ENCODE peak calls at places on chromosomes 6 and 20, in six cellular contexts. One of them, this sample, is unnamed.

GRCh38 chr6:126052485-126052884 is 66.1 kb downstream of the TRMT11 start:
- DNase-seq in IMR-90: no peak
- DNase-seq in trophoblast cell: no peak
- DNase-seq in H1: no peak
- DNase-seq in H9: no peak
- DNase-seq in mesenchymal stem cell: no peak
- DNase-seq in this sample: no peak

GRCh38 chr20:59284470-59284869 is 15.9 kb upstream of the EDN3 start:
- DNase-seq in IMR-90: no peak
- DNase-seq in H9: no peak
- DNase-seq in H1: no peak
- DNase-seq in mesenchymal stem cell: no peak
- DNase-seq in trophoblast cell: no peak
- DNase-seq in this sample: no peak

GRCh38 chr20:44714701-44715494 is at the start of gene CCN5:
- DNase-seq in mesenchymal stem cell: peak; percentile 66
- DNase-seq in H1: no peak
- DNase-seq in trophoblast cell: no peak
- DNase-seq in H9: no peak
- DNase-seq in IMR-90: peak; percentile 64
- DNase-seq in this sample: no peak

GRCh38 chr6:106547556-106547955 is 81.7 kb downstream of the RTN4IP1 start:
- DNase-seq in trophoblast cell: no peak
- DNase-seq in H1: no peak
- DNase-seq in mesenchymal stem cell: no peak
- DNase-seq in IMR-90: no peak
- DNase-seq in H9: no peak
- DNase-seq in this sample: no peak

GRCh38 chr6:121382467-121383121 is 48.3 kb upstream of the TBC1D32 start:
- DNase-seq in mesenchymal stem cell: no peak
- DNase-seq in H9: no peak
- DNase-seq in H1: no peak
- DNase-seq in trophoblast cell: no peak
- DNase-seq in IMR-90: no peak
- DNase-seq in this sample: no peak

GRCh38 chr20:34515484-34516037 is 661 bp upstream of the DYNLRB1 start:
- DNase-seq in trophoblast cell: peak; percentile 78
- DNase-seq in H9: peak; percentile 92
- DNase-seq in mesenchymal stem cell: peak; percentile 65
- DNase-seq in H1: peak; percentile 67
- DNase-seq in IMR-90: peak; percentile 47
- DNase-seq in this sample: peak; percentile 46

GRCh38 chr6:79440590-79440989 is 96.6 kb downstream of the LCA5 start:
- DNase-seq in H1: no peak
- DNase-seq in IMR-90: no peak
- DNase-seq in mesenchymal stem cell: no peak
- DNase-seq in H9: no peak
- DNase-seq in trophoblast cell: no peak
- DNase-seq in this sample: no peak

GRCh38 chr20:59669451-59669850 is 65.1 kb downstream of the PHACTR3 start:
- DNase-seq in trophoblast cell: no peak
- DNase-seq in H1: no peak
- DNase-seq in H9: no peak
- DNase-seq in mesenchymal stem cell: no peak
- DNase-seq in IMR-90: no peak
- DNase-seq in this sample: no peak

GRCh38 chr6:117145940-117146339 is 119.4 kb upstream of the VGLL2 start:
- DNase-seq in IMR-90: no peak
- DNase-seq in H9: no peak
- DNase-seq in mesenchymal stem cell: no peak
- DNase-seq in H1: no peak
- DNase-seq in trophoblast cell: no peak
- DNase-seq in this sample: no peak
- H3K14ac ChIP-seq in IMR-90: no peak overlapping the region
- H3K14ac ChIP-seq in H9: no peak overlapping the region
- H3K14ac ChIP-seq in mesenchymal stem cell: no peak overlapping the region
- H3K14ac ChIP-seq in H1: no peak overlapping the region
- H3K14ac ChIP-seq in trophoblast cell: no peak overlapping the region
- H3K14ac ChIP-seq in this sample: no peak overlapping the region

GRCh38 chr6:115363379-115363778 is 697.3 kb downstream of the FRK start:
- DNase-seq in mesenchymal stem cell: no peak
- DNase-seq in trophoblast cell: no peak
- DNase-seq in H9: no peak
- DNase-seq in IMR-90: no peak
- DNase-seq in H1: no peak
- DNase-seq in this sample: no peak

GRCh38 chr6:115356371-115356770 is 704.3 kb downstream of the FRK start:
- DNase-seq in trophoblast cell: no peak
- DNase-seq in H9: no peak
- DNase-seq in mesenchymal stem cell: no peak
- DNase-seq in IMR-90: no peak
- DNase-seq in H1: no peak
- DNase-seq in this sample: no peak

GRCh38 chr6:115362234-115362633 is 698.5 kb downstream of the FRK start:
- DNase-seq in trophoblast cell: no peak
- DNase-seq in H1: no peak
- DNase-seq in H9: no peak
- DNase-seq in mesenchymal stem cell: no peak
- DNase-seq in IMR-90: no peak
- DNase-seq in this sample: no peak

GRCh38 chr6:115360602-115361325 is 699.9 kb downstream of the FRK start:
- DNase-seq in trophoblast cell: no peak
- DNase-seq in IMR-90: no peak
- DNase-seq in mesenchymal stem cell: no peak
- DNase-seq in H9: no peak
- DNase-seq in H1: no peak
- DNase-seq in this sample: no peak

GRCh38 chr6:115358616-115359015 is 702.1 kb downstream of the FRK start:
- DNase-seq in IMR-90: no peak
- DNase-seq in mesenchymal stem cell: no peak
- DNase-seq in H1: no peak
- DNase-seq in H9: no peak
- DNase-seq in trophoblast cell: no peak
- DNase-seq in this sample: no peak
- H3K4me1 ChIP-seq in IMR-90: no peaks in the 10 kb centered on the region
- H3K4me1 ChIP-seq in mesenchymal stem cell: no peaks in the 10 kb centered on the region
- H3K4me1 ChIP-seq in H1: no peaks in the 10 kb centered on the region
- H3K4me1 ChIP-seq in H9: no peaks in the 10 kb centered on the region
- H3K4me1 ChIP-seq in trophoblast cell: no peaks in the 10 kb centered on the region
- H3K4me1 ChIP-seq in this sample: no peaks in the 10 kb centered on the region

DNA sequence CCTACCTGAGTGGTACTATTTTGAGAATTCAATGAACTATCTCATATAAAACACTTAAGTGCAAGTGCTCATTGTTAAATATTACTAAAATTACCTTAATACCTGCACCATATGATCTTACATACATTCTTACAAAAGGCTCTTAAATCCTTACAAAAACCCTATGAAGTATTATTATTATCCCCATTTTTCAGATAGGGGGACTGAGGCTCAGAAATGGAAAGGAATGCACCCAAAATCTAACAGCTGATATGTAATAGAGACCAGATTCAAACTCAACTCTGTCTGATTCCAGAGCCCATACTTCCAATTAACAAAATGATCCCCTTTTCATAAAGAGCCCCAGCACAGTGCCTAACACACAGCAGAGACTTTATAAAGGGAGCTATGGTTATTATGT is 17.5 kb downstream of the BCL2L1 start:
- DNase-seq in mesenchymal stem cell: no peak
- DNase-seq in H9: no peak
- DNase-seq in IMR-90: no peak
- DNase-seq in H1: no peak
- DNase-seq in trophoblast cell: no peak
- DNase-seq in this sample: no peak
- H3K14ac ChIP-seq in mesenchymal stem cell: no peak overlapping the region
- H3K14ac ChIP-seq in H9: no peak overlapping the region
- H3K14ac ChIP-seq in IMR-90: peak overlapping the region; percentile 4
- H3K14ac ChIP-seq in H1: no peak overlapping the region
- H3K14ac ChIP-seq in trophoblast cell: no peak overlapping the region
- H3K14ac ChIP-seq in this sample: no peak overlapping the region

GRCh38 chr20:64220891-64221527 is 34.5 kb upstream of the PCMTD2 start:
- DNase-seq in H1: no peak
- DNase-seq in mesenchymal stem cell: no peak
- DNase-seq in IMR-90: no peak
- DNase-seq in trophoblast cell: no peak
- DNase-seq in H9: no peak
- DNase-seq in this sample: no peak

GRCh38 chr20:64217539-64217938 is 38.0 kb upstream of the PCMTD2 start:
- DNase-seq in mesenchymal stem cell: no peak
- DNase-seq in IMR-90: no peak
- DNase-seq in H9: no peak
- DNase-seq in H1: no peak
- DNase-seq in trophoblast cell: no peak
- DNase-seq in this sample: no peak

GRCh38 chr20:64220420-64220819 is 35.1 kb upstream of the PCMTD2 start:
- DNase-seq in H1: no peak
- DNase-seq in mesenchymal stem cell: no peak
- DNase-seq in H9: no peak
- DNase-seq in trophoblast cell: no peak
- DNase-seq in IMR-90: no peak
- DNase-seq in this sample: no peak

GRCh38 chr20:64219730-64220129 is 35.8 kb upstream of the PCMTD2 start:
- DNase-seq in IMR-90: no peak
- DNase-seq in mesenchymal stem cell: no peak
- DNase-seq in H1: no peak
- DNase-seq in trophoblast cell: no peak
- DNase-seq in H9: peak; percentile 43
- DNase-seq in this sample: no peak

GRCh38 chr20:64219202-64219601 is 36.3 kb upstream of the PCMTD2 start:
- DNase-seq in trophoblast cell: no peak
- DNase-seq in IMR-90: no peak
- DNase-seq in mesenchymal stem cell: no peak
- DNase-seq in H9: no peak
- DNase-seq in H1: no peak
- DNase-seq in this sample: no peak
- H3K4me1 ChIP-seq in trophoblast cell: peaks cover 4% of the 10 kb centered on the region
- H3K4me1 ChIP-seq in IMR-90: peaks cover 18% of the 10 kb centered on the region
- H3K4me1 ChIP-seq in mesenchymal stem cell: peaks cover 33% of the 10 kb centered on the region
- H3K4me1 ChIP-seq in H9: peaks cover 3% of the 10 kb centered on the region
- H3K4me1 ChIP-seq in H1: peaks cover 12% of the 10 kb centered on the region
- H3K4me1 ChIP-seq in this sample: peaks cover 22% of the 10 kb centered on the region

GRCh38 chr6:29731281-29731680 is 8.0 kb downstream of the HLA-F start:
- DNase-seq in trophoblast cell: no peak
- DNase-seq in H1: no peak
- DNase-seq in H9: no peak
- DNase-seq in mesenchymal stem cell: no peak
- DNase-seq in IMR-90: no peak
- DNase-seq in this sample: no peak
- H3K14ac ChIP-seq in trophoblast cell: no peak overlapping the region
- H3K14ac ChIP-seq in H1: no peak overlapping the region
- H3K14ac ChIP-seq in H9: no peak overlapping the region
- H3K14ac ChIP-seq in mesenchymal stem cell: no peak overlapping the region
- H3K14ac ChIP-seq in IMR-90: no peak overlapping the region
- H3K14ac ChIP-seq in this sample: no peak overlapping the region

DNA sequence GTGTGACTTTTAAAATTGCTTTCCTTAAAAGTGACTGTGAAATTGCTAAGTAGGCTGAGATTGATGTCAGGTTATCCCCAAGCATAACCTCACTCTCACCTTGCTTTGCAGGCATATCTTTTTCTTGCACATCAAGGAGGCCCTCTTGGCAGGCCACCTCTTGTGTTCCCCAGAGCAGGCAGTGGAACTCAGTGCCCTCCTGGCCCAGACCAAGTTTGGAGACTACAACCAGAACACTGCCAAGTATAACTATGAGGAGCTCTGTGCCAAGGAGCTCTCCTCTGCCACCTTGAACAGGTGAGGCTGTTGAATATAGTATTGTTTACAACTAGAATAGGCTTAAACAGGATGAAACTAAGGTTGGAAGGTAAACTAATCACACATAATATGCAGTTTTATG is 12.6 kb downstream of the MYLIP start:
- DNase-seq in trophoblast cell: no peak
- DNase-seq in mesenchymal stem cell: no peak
- DNase-seq in H1: no peak
- DNase-seq in IMR-90: no peak
- DNase-seq in H9: no peak
- DNase-seq in this sample: no peak
- H3K4me1 ChIP-seq in trophoblast cell: no peaks in the 10 kb centered on the region
- H3K4me1 ChIP-seq in mesenchymal stem cell: peaks cover 7% of the 10 kb centered on the region
- H3K4me1 ChIP-seq in H1: no peaks in the 10 kb centered on the region
- H3K4me1 ChIP-seq in IMR-90: no peaks in the 10 kb centered on the region
- H3K4me1 ChIP-seq in H9: peaks cover 7% of the 10 kb centered on the region
- H3K4me1 ChIP-seq in this sample: no peaks in the 10 kb centered on the region

GRCh38 chr6:169779092-169779815 is 27.8 kb downstream of the ERMARD start:
- DNase-seq in H1: no peak
- DNase-seq in trophoblast cell: peak; percentile 57
- DNase-seq in IMR-90: no peak
- DNase-seq in H9: peak; percentile 10
- DNase-seq in mesenchymal stem cell: no peak
- DNase-seq in this sample: no peak
- H3K14ac ChIP-seq in H1: no peak overlapping the region
- H3K14ac ChIP-seq in trophoblast cell: no peak overlapping the region
- H3K14ac ChIP-seq in IMR-90: no peak overlapping the region
- H3K14ac ChIP-seq in H9: no peak overlapping the region
- H3K14ac ChIP-seq in mesenchymal stem cell: no peak overlapping the region
- H3K14ac ChIP-seq in this sample: no peak overlapping the region

GRCh38 chr6:20200761-20201160 is 11.5 kb downstream of the MBOAT1 start:
- DNase-seq in H1: no peak
- DNase-seq in trophoblast cell: no peak
- DNase-seq in mesenchymal stem cell: peak; percentile 35
- DNase-seq in H9: no peak
- DNase-seq in IMR-90: no peak
- DNase-seq in this sample: no peak

GRCh38 chr6:20203561-20204528 is 8.4 kb downstream of the MBOAT1 start:
- DNase-seq in H1: no peak
- DNase-seq in H9: no peak
- DNase-seq in trophoblast cell: no peak
- DNase-seq in IMR-90: no peak
- DNase-seq in mesenchymal stem cell: no peak
- DNase-seq in this sample: no peak

GRCh38 chr6:20202699-20203302 is 9.5 kb downstream of the MBOAT1 start:
- DNase-seq in IMR-90: no peak
- DNase-seq in H1: no peak
- DNase-seq in mesenchymal stem cell: peak; percentile 40
- DNase-seq in trophoblast cell: no peak
- DNase-seq in H9: no peak
- DNase-seq in this sample: no peak

GRCh38 chr6:20198764-20199174 is 13.5 kb downstream of the MBOAT1 start:
- DNase-seq in trophoblast cell: no peak
- DNase-seq in H9: no peak
- DNase-seq in IMR-90: no peak
- DNase-seq in mesenchymal stem cell: peak; percentile 34
- DNase-seq in H1: no peak
- DNase-seq in this sample: no peak

DNA sequence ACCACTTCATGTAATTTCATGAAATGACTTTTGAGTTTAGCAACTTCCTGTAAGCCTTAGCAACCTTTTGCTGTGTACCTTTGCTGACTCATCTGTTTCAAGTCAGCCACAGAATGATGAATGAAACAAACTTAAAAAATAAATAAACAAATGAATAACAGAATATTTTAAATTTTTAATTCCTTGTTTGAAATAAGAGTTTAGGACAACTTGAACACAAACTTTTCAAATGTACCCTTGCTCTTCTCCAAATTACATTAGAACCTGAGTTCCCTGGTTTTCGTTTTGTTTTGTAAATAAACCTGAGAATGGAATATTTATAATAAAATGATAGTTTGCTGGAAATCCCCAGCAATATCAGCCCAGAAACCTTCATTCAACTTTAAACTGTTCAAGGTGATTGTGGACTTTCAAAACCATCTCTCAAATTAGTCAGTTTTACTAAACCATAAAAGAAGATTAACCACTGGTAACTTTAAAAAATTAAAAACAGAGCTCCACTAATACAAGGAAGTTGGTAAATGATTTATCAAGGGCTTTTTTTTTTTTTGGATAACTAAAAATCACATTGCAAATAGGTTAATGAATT is 10.1 kb downstream of the MBOAT1 start:
- DNase-seq in mesenchymal stem cell: peak; percentile 61
- DNase-seq in IMR-90: peak; percentile 40
- DNase-seq in H1: no peak
- DNase-seq in trophoblast cell: no peak
- DNase-seq in H9: no peak
- DNase-seq in this sample: no peak
- H3K4me1 ChIP-seq in mesenchymal stem cell: peaks cover 3% of the 10 kb centered on the region
- H3K4me1 ChIP-seq in IMR-90: peaks cover 2% of the 10 kb centered on the region
- H3K4me1 ChIP-seq in H1: peaks cover 10% of the 10 kb centered on the region
- H3K4me1 ChIP-seq in trophoblast cell: peaks cover 12% of the 10 kb centered on the region
- H3K4me1 ChIP-seq in H9: peaks cover 13% of the 10 kb centered on the region
- H3K4me1 ChIP-seq in this sample: no peaks in the 10 kb centered on the region

This sample was measured in neuronal stem cell.